ENCODE peak calls at places on chromosomes 7 and 10, in five cellular contexts. One of them, this sample, is unnamed.

GRCh38 chr7:155298288-155298833 is 683 bp downstream of the INSIG1 start:
- DNase-seq in GM12878: no peak
- DNase-seq in HepG2: no peak
- DNase-seq in body of pancreas: no peak
- DNase-seq in endothelial cell of umbilical vein: peak; percentile 29
- DNase-seq in this sample: no peak

GRCh38 chr7:39605087-39605486 is 18.3 kb upstream of the RALA start:
- DNase-seq in HepG2: no peak
- DNase-seq in body of pancreas: no peak
- DNase-seq in GM12878: no peak
- DNase-seq in endothelial cell of umbilical vein: no peak
- DNase-seq in this sample: no peak

GRCh38 chr7:66739477-66739876 is 1.1 kb upstream of the RABGEF1 start:
- DNase-seq in body of pancreas: no peak
- DNase-seq in HepG2: no peak
- DNase-seq in endothelial cell of umbilical vein: no peak
- DNase-seq in GM12878: no peak
- DNase-seq in this sample: no peak

GRCh38 chr10:50420166-50420565 is 168.8 kb upstream of the ASAH2 start:
- DNase-seq in body of pancreas: no peak
- DNase-seq in HepG2: no peak
- DNase-seq in endothelial cell of umbilical vein: no peak
- DNase-seq in GM12878: no peak
- DNase-seq in this sample: no peak

GRCh38 chr10:78416031-78416800 is 382.6 kb downstream of the RPS24 start:
- DNase-seq in body of pancreas: no peak
- DNase-seq in HepG2: no peak
- DNase-seq in GM12878: no peak
- DNase-seq in endothelial cell of umbilical vein: peak; percentile 45
- DNase-seq in this sample: no peak

GRCh38 chr7:129707910-129708490 is 96.5 kb downstream of the NRF1 start:
- DNase-seq in endothelial cell of umbilical vein: no peak
- DNase-seq in GM12878: no peak
- DNase-seq in body of pancreas: no peak
- DNase-seq in HepG2: no peak
- DNase-seq in this sample: no peak

GRCh38 chr7:151631968-151632749 is 112.5 kb upstream of the RHEB start:
- DNase-seq in HepG2: peak; percentile 55
- DNase-seq in endothelial cell of umbilical vein: peak; percentile 68
- DNase-seq in GM12878: peak; percentile 24
- DNase-seq in body of pancreas: peak; percentile 90
- DNase-seq in this sample: peak; percentile 90

GRCh38 chr7:46444266-46444665 is 523.2 kb upstream of the IGFBP3 start:
- DNase-seq in endothelial cell of umbilical vein: no peak
- DNase-seq in HepG2: no peak
- DNase-seq in GM12878: no peak
- DNase-seq in body of pancreas: no peak
- DNase-seq in this sample: no peak

GRCh38 chr7:112337177-112337576 is 113.1 kb upstream of the IFRD1 start:
- DNase-seq in HepG2: no peak
- DNase-seq in GM12878: no peak
- DNase-seq in body of pancreas: no peak
- DNase-seq in endothelial cell of umbilical vein: peak; percentile 4
- DNase-seq in this sample: no peak

GRCh38 chr10:484441-484924 is 205.0 kb downstream of the DIP2C start:
- DNase-seq in body of pancreas: peak; percentile 34
- DNase-seq in HepG2: no peak
- DNase-seq in GM12878: no peak
- DNase-seq in endothelial cell of umbilical vein: peak; percentile 26
- DNase-seq in this sample: no peak

GRCh38 chr10:33215154-33215553 is 119.3 kb downstream of the NRP1 start:
- DNase-seq in GM12878: no peak
- DNase-seq in endothelial cell of umbilical vein: no peak
- DNase-seq in body of pancreas: no peak
- DNase-seq in HepG2: no peak
- DNase-seq in this sample: no peak

GRCh38 chr10:4671451-4672145 is 154.4 kb upstream of the AKR1E2 start:
- DNase-seq in body of pancreas: no peak
- DNase-seq in GM12878: no peak
- DNase-seq in endothelial cell of umbilical vein: no peak
- DNase-seq in HepG2: no peak
- DNase-seq in this sample: no peak

GRCh38 chr10:78548369-78548985 is 514.8 kb downstream of the RPS24 start:
- DNase-seq in body of pancreas: no peak
- DNase-seq in GM12878: no peak
- DNase-seq in HepG2: no peak
- DNase-seq in endothelial cell of umbilical vein: no peak
- DNase-seq in this sample: no peak

GRCh38 chr7:20519641-20520040 is 95.8 kb upstream of the ABCB5 start:
- DNase-seq in body of pancreas: no peak
- DNase-seq in endothelial cell of umbilical vein: peak; percentile 48
- DNase-seq in HepG2: no peak
- DNase-seq in GM12878: no peak
- DNase-seq in this sample: no peak

GRCh38 chr10:117462424-117462792 is 80.1 kb upstream of the EMX2 start:
- DNase-seq in GM12878: no peak
- DNase-seq in endothelial cell of umbilical vein: no peak
- DNase-seq in HepG2: no peak
- DNase-seq in body of pancreas: no peak
- DNase-seq in this sample: no peak

GRCh38 chr10:110172155-110172554 is 35.2 kb upstream of the MXI1 start:
- DNase-seq in GM12878: no peak
- DNase-seq in endothelial cell of umbilical vein: no peak
- DNase-seq in HepG2: no peak
- DNase-seq in body of pancreas: no peak
- DNase-seq in this sample: no peak

GRCh38 chr10:112741830-112742402 is 208.1 kb upstream of the TCF7L2 start:
- DNase-seq in HepG2: peak; percentile 76
- DNase-seq in endothelial cell of umbilical vein: peak; percentile 63
- DNase-seq in GM12878: no peak
- DNase-seq in body of pancreas: no peak
- DNase-seq in this sample: no peak

GRCh38 chr7:156932006-156932405 is 17.5 kb upstream of the NOM1 start:
- DNase-seq in endothelial cell of umbilical vein: peak; percentile 97
- DNase-seq in GM12878: no peak
- DNase-seq in body of pancreas: no peak
- DNase-seq in HepG2: no peak
- DNase-seq in this sample: no peak

GRCh38 chr7:108492742-108493141 is 33.2 kb downstream of the PNPLA8 start:
- DNase-seq in HepG2: no peak
- DNase-seq in body of pancreas: no peak
- DNase-seq in endothelial cell of umbilical vein: no peak
- DNase-seq in GM12878: no peak
- DNase-seq in this sample: no peak

GRCh38 chr7:5780801-5781496 is 514 bp downstream of the RNF216 start:
- DNase-seq in GM12878: no peak
- DNase-seq in body of pancreas: peak; percentile 38
- DNase-seq in endothelial cell of umbilical vein: peak; percentile 46
- DNase-seq in HepG2: no peak
- DNase-seq in this sample: peak; percentile 66

GRCh38 chr10:131888186-131888604 is 12.6 kb upstream of the PPP2R2D start:
- DNase-seq in HepG2: no peak
- DNase-seq in endothelial cell of umbilical vein: no peak
- DNase-seq in body of pancreas: no peak
- DNase-seq in GM12878: no peak
- DNase-seq in this sample: no peak

GRCh38 chr7:129014501-129015101 is 40.3 kb downstream of the TNPO3 start:
- DNase-seq in GM12878: no peak
- DNase-seq in body of pancreas: no peak
- DNase-seq in HepG2: no peak
- DNase-seq in endothelial cell of umbilical vein: no peak
- DNase-seq in this sample: no peak

GRCh38 chr7:115146148-115146547 is 224.3 kb downstream of the MDFIC start:
- DNase-seq in endothelial cell of umbilical vein: no peak
- DNase-seq in HepG2: no peak
- DNase-seq in body of pancreas: peak; percentile 43
- DNase-seq in GM12878: no peak
- DNase-seq in this sample: no peak

GRCh38 chr7:11846311-11846710 is 14.3 kb upstream of the THSD7A start:
- DNase-seq in HepG2: no peak
- DNase-seq in endothelial cell of umbilical vein: no peak
- DNase-seq in body of pancreas: no peak
- DNase-seq in GM12878: no peak
- DNase-seq in this sample: no peak

GRCh38 chr7:144656960-144657359 is 178.9 kb downstream of the TPK1 start:
- DNase-seq in HepG2: no peak
- DNase-seq in GM12878: no peak
- DNase-seq in endothelial cell of umbilical vein: no peak
- DNase-seq in body of pancreas: peak; percentile 8
- DNase-seq in this sample: no peak

GRCh38 chr7:40525764-40526163 is 391.0 kb downstream of the SUGCT start:
- DNase-seq in body of pancreas: no peak
- DNase-seq in endothelial cell of umbilical vein: no peak
- DNase-seq in HepG2: no peak
- DNase-seq in GM12878: no peak
- DNase-seq in this sample: no peak

GRCh38 chr7:123917878-123918277 is 7.2 kb upstream of the SPAM1 start:
- DNase-seq in GM12878: no peak
- DNase-seq in endothelial cell of umbilical vein: no peak
- DNase-seq in HepG2: no peak
- DNase-seq in body of pancreas: no peak
- DNase-seq in this sample: no peak

GRCh38 chr10:114879541-114880158 is 58.1 kb downstream of the FHIP2A start:
- DNase-seq in HepG2: peak; percentile 17
- DNase-seq in body of pancreas: peak; percentile 34
- DNase-seq in endothelial cell of umbilical vein: no peak
- DNase-seq in GM12878: peak; percentile 4
- DNase-seq in this sample: no peak

GRCh38 chr7:65846008-65846570 is 26.8 kb upstream of the VKORC1L1 start:
- DNase-seq in HepG2: no peak
- DNase-seq in endothelial cell of umbilical vein: no peak
- DNase-seq in GM12878: no peak
- DNase-seq in body of pancreas: peak; percentile 53
- DNase-seq in this sample: no peak

GRCh38 chr10:86262671-86263165 is 103.9 kb downstream of the GRID1 start:
- DNase-seq in GM12878: no peak
- DNase-seq in body of pancreas: no peak
- DNase-seq in HepG2: no peak
- DNase-seq in endothelial cell of umbilical vein: no peak
- DNase-seq in this sample: no peak

GRCh38 chr10:124367936-124368335 is 50.8 kb downstream of the OAT start:
- DNase-seq in body of pancreas: no peak
- DNase-seq in endothelial cell of umbilical vein: no peak
- DNase-seq in HepG2: no peak
- DNase-seq in GM12878: no peak
- DNase-seq in this sample: no peak

GRCh38 chr10:124367414-124367813 is 51.3 kb downstream of the OAT start:
- DNase-seq in HepG2: no peak
- DNase-seq in body of pancreas: no peak
- DNase-seq in endothelial cell of umbilical vein: no peak
- DNase-seq in GM12878: no peak
- DNase-seq in this sample: no peak

GRCh38 chr10:124369066-124369465 is 49.7 kb downstream of the OAT start:
- DNase-seq in endothelial cell of umbilical vein: no peak
- DNase-seq in GM12878: no peak
- DNase-seq in HepG2: no peak
- DNase-seq in body of pancreas: no peak
- DNase-seq in this sample: no peak

GRCh38 chr10:124370426-124370825 is 48.3 kb downstream of the OAT start:
- DNase-seq in endothelial cell of umbilical vein: no peak
- DNase-seq in HepG2: no peak
- DNase-seq in body of pancreas: no peak
- DNase-seq in GM12878: no peak
- DNase-seq in this sample: no peak

GRCh38 chr10:124369986-124370385 is 48.7 kb downstream of the OAT start:
- DNase-seq in HepG2: no peak
- DNase-seq in GM12878: no peak
- DNase-seq in body of pancreas: no peak
- DNase-seq in endothelial cell of umbilical vein: no peak
- DNase-seq in this sample: no peak
- TF ChIP-seq POLR2A in HepG2: no peak
- TF ChIP-seq POLR2A in GM12878: no peak
- TF ChIP-seq POLR2A in body of pancreas: no peak
- TF ChIP-seq POLR2A in endothelial cell of umbilical vein: no peak
- TF ChIP-seq POLR2A in this sample: no peak

GRCh38 chr7:63087575-63088190 is 911.0 kb upstream of the ZNF722 start:
- DNase-seq in body of pancreas: no peak
- DNase-seq in GM12878: no peak
- DNase-seq in endothelial cell of umbilical vein: no peak
- DNase-seq in HepG2: no peak
- DNase-seq in this sample: no peak
- H3K9me3 ChIP-seq in body of pancreas: peaks cover 4% of the 10 kb centered on the region
- H3K9me3 ChIP-seq in GM12878: no peaks in the 10 kb centered on the region
- H3K9me3 ChIP-seq in endothelial cell of umbilical vein: peaks cover 3% of the 10 kb centered on the region
- H3K9me3 ChIP-seq in HepG2: peaks cover 75% of the 10 kb centered on the region
- H3K9me3 ChIP-seq in this sample: peaks cover 40% of the 10 kb centered on the region

DNA sequence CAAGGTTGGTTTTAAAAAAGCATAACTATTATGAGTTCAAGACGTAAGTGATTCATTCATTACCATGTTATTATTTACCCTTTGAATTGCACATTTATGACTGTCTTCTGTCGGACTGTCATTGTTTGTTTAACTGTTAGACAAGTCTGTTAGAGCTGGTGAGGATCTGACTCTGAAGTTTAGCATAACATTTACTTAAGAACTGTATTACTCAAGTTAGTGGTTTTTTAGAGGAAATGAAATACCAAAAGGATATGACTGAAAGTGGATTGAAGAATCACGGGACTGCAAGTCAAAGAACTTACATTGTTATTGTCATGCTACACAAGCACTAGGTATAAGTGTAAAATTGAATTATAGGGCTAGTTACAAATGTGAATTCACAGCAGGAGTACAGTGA is 2.2 kb downstream of the CSGALNACT2 start:
- DNase-seq in body of pancreas: no peak
- DNase-seq in HepG2: peak; percentile 79
- DNase-seq in GM12878: no peak
- DNase-seq in endothelial cell of umbilical vein: peak; percentile 88
- DNase-seq in this sample: no peak
- TF ChIP-seq POLR2A in body of pancreas: no peak
- TF ChIP-seq POLR2A in HepG2: no peak
- TF ChIP-seq POLR2A in GM12878: no peak
- TF ChIP-seq POLR2A in endothelial cell of umbilical vein: no peak
- TF ChIP-seq POLR2A in this sample: no peak

DNA sequence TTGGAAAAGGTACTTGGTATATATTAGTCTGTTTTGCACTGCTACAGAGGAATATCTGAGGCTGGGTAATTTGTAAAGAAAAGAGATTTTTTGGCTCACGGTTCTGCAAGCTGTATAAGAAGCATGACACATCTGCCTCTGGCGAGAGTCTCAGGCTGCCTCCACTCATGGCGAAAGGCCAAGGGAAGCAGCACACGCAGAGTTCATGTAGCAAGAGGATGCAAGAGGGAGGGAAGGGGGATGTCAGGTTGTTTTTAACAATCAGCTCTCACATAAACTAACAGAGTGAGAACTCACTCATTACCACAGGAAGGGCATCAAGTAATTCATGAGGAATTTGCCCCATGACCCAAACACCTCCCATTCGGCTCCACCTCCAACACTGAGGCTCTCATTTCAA is 484.8 kb upstream of the DPP6 start:
- DNase-seq in endothelial cell of umbilical vein: no peak
- DNase-seq in HepG2: no peak
- DNase-seq in GM12878: no peak
- DNase-seq in body of pancreas: peak; percentile 21
- DNase-seq in this sample: peak; percentile 66
- H3K9me3 ChIP-seq in endothelial cell of umbilical vein: peaks cover 2% of the 10 kb centered on the region
- H3K9me3 ChIP-seq in HepG2: peaks cover 95% of the 10 kb centered on the region
- H3K9me3 ChIP-seq in GM12878: no peaks in the 10 kb centered on the region
- H3K9me3 ChIP-seq in body of pancreas: no peaks in the 10 kb centered on the region
- H3K9me3 ChIP-seq in this sample: no peaks in the 10 kb centered on the region

This sample was measured in heart left ventricle.